ENCODE peak calls at places on chromosome 7, in six cellular contexts. U, Q, W, R, Y and T are unnamed samples.

GRCh38 chr7:108114117-108114841 is 15.9 kb downstream of the LAMB4 start:
- DNase-seq in U (no peak), R (no peak), Q (no peak), Y (no peak), W (no peak), T (no peak)

GRCh38 chr7:66627151-66627681 is 1.5 kb upstream of the KCTD7 start:
- DNase-seq in Y (no peak), U (no peak), Q (no peak), R (no peak), W (peak), T (no peak)

GRCh38 chr7:95874541-95875265 is 102.3 kb downstream of the DYNC1I1 start:
- DNase-seq in Y (no peak), U (no peak), Q (no peak), R (no peak), W (no peak), T (no peak)

GRCh38 chr7:69196593-69196992 is 401.7 kb upstream of the AUTS2 start:
- DNase-seq in R (no peak), U (no peak), Q (no peak), Y (no peak), W (no peak), T (no peak)

GRCh38 chr7:14419554-14419953 is 430.1 kb upstream of the ETV1 start:
- DNase-seq in R (no peak), W (peak), Q (no peak), Y (no peak), U (no peak), T (no peak)

GRCh38 chr7:75056476-75056875 is 17.1 kb downstream of the RCC1L start:
- DNase-seq in Y (no peak), Q (no peak), U (peak), R (no peak), W (peak), T (no peak)

GRCh38 chr7:149736478-149737360 is 36.7 kb downstream of the ZNF467 start:
- DNase-seq in Q (no peak), Y (peak), U (no peak), R (no peak), W (peak), T (no peak)

GRCh38 chr7:11213246-11213645 is 239.6 kb downstream of the PHF14 start:
- DNase-seq in Q (no peak), W (no peak), Y (no peak), U (no peak), R (no peak), T (no peak)

GRCh38 chr7:25303380-25304321 is 75.4 kb upstream of the NPVF start:
- DNase-seq in U (peak), Q (no peak), W (peak), R (no peak), Y (no peak), T (no peak)

GRCh38 chr7:154884348-154884920 is 118.5 kb downstream of the PAXIP1 start:
- DNase-seq in Y (no peak), R (no peak), Q (no peak), U (no peak), W (no peak), T (no peak)

GRCh38 chr7:48875300-48875916 is 48.9 kb upstream of the CDC14C start:
- DNase-seq in Y (no peak), W (peak), Q (peak), U (peak), R (peak), T (peak)

GRCh38 chr7:90298145-90299038 is 22.7 kb downstream of the FAM237B start:
- DNase-seq in U (peak), Y (no peak), R (no peak), Q (no peak), W (peak), T (peak)

GRCh38 chr7:65251851-65252620 is 121.6 kb upstream of the ZNF92 start:
- DNase-seq in W (peak), Q (peak), Y (peak), R (peak), U (peak), T (no peak)

GRCh38 chr7:16421333-16422099 is at the start of gene CRPPA:
- DNase-seq in Y (peak), W (peak), Q (peak), R (peak), U (peak), T (peak)

GRCh38 chr7:107933386-107934013 is 42.5 kb downstream of the DLD start:
- DNase-seq in W (no peak), U (no peak), R (no peak), Y (no peak), Q (no peak), T (no peak)

GRCh38 chr7:116218051-116218645 is 7.8 kb downstream of the TES start:
- DNase-seq in U (peak), R (no peak), Y (no peak), Q (no peak), W (peak), T (peak)

GRCh38 chr7:116953727-116954442 is 584 bp downstream of the ST7 start:
- DNase-seq in W (peak), U (peak), R (peak), Y (peak), Q (peak), T (peak)

GRCh38 chr7:22359156-22359697 is 2.3 kb upstream of the RAPGEF5 start:
- DNase-seq in Q (no peak), Y (no peak), U (no peak), R (no peak), W (no peak), T (no peak)

GRCh38 chr7:90910136-90910535 is 314.0 kb downstream of the CDK14 start:
- DNase-seq in Q (no peak), R (no peak), W (peak), U (no peak), Y (no peak), T (no peak)

GRCh38 chr7:47651355-47652317 is 69.7 kb upstream of the TNS3 start:
- DNase-seq in Q (no peak), Y (no peak), U (peak), R (no peak), W (peak), T (peak)

GRCh38 chr7:100655908-100656674 is at the start of gene ACTL6B:
- DNase-seq in Q (peak), R (peak), U (no peak), W (no peak), Y (no peak), T (no peak)

GRCh38 chr7:102198557-102198956 is 88.1 kb upstream of the SH2B2 start:
- DNase-seq in R (no peak), W (no peak), Q (no peak), Y (no peak), U (no peak), T (no peak)

DNA sequence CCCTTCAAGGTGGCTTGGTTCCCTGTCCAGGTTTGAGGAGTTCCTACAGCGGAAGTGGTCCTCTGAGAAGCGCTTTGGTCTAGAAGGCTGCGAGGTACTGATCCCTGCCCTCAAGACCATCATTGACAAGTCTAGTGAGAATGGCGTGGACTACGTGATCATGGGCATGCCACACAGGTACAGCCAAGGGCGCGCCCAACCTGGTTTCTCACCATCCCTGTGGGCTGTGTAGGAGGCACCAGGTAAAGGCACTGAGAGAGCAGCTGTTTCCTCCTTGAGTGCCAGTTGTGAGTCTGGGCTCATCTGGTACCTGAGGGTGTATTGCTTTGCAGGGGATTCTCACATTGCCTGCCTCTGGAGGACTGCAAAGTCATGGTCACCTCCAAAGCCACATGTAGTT is 68.0 kb downstream of the OGDH start:
- DNase-seq in Y (peak), W (no peak), Q (no peak), U (no peak), R (no peak), T (no peak)
- H3K27ac ChIP-seq in Y (no peak), W (no peak), Q (no peak), U (no peak), R (no peak), T (no peak)

DNA sequence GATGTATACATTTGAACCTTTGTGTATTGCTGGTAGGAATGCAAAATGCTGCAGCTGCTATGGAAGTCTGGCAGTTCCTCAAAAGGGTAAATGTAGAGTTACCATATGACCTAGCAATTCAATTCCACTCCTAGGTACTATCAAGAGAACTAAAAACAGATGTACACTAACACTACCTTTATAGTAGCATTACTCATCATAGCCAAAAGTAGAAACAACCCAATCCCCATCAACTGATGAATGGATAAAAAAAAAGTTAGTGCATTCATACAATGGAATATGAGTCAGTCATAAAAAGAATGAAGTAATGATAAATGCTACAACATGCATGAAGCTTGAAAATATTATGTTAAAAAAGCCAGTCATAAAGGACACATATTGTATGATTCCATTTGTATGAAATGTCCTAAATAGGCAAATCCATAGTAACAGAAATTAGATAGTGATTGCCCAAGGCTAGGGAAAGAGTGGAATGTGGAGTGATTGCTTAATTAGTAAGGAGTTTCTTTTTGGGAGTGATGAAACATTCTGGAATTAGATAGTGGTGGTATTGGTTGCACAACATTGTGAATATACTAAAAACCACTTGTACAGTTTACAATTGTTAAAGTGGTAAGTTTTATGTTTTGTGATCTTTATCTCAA is 96.4 kb upstream of the AOAH start:
- DNase-seq in U (peak), Y (no peak), W (peak), R (no peak), Q (no peak), T (peak)
- TF ChIP-seq CTCF in U (no peak), Y (no peak), W (no peak), R (no peak), Q (no peak), T (no peak)

DNA sequence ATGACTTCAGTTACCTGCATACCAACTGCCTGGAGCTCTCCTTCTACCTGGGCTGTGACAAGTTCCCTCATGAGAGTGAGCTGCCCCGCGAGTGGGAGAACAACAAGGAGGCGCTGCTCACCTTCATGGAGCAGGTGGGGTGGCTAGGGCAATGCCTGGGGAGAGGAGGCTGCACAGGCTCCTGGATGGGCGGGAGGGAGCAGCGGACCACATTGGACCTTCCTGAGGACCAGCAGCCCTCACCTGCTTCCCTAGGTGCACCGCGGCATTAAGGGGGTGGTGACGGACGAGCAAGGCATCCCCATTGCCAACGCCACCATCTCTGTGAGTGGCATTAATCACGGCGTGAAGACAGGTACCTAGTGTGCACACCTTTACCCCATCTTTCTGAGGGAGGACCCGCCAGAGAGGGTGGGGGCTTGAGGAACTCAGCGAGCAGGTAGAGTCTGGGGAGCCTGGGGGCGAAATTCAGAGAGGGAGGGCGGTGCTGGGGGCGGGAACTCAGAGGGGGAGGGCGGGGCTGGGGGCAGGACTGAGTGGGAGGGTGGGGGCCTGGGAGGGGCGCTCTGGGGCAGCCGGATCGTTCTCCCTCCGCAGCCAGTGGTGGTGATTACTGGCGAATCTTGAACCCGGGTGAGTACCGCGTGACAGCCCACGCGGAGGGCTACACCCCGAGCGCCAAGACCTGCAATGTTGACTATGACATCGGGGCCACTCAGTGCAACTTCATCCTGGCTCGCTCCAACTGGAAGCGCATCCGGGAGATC is 9.0 kb downstream of the AEBP1 start:
- DNase-seq in U (no peak), R (no peak), Y (peak), W (no peak), Q (no peak), T (no peak)
- H3K27ac ChIP-seq in U (no peak), R (no peak), Y (no peak), W (no peak), Q (no peak), T (no peak)

GRCh38 chr7:97381815-97382214 is 264.3 kb downstream of the SDHAF3 start:
- DNase-seq in Y (no peak), R (no peak), U (no peak), W (no peak), Q (no peak), T (no peak)
- TF ChIP-seq CTCF in Y (no peak), R (no peak), U (no peak), W (no peak), Q (no peak), T (no peak)

DNA sequence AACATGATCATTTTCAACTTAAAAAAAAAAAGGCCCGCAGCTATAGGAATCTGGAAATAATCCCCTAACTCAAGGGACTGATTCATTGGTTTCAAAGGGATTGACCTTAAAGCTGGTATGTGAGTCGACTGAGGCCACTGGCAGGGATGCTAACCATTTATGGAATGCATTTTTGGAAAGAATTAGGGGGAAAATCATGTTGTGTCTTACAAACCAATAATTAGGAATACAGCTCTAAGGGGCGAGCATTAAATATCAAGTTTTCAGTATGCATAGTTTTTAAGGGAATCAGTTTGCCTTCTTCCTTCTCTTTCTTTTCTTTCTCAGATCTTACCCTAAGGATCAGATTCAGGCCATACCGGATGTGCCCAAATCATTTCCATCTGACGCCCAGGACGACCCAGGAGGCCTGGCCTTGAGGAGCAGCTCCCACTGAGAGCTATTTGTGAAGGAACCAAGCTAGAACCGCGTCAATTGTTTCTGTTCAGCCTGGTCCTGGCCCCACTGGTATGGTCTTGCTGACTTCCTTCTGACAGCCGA is 48.7 kb downstream of the BPGM start:
- DNase-seq in Y (no peak), Q (no peak), U (peak), R (no peak), W (no peak), T (no peak)
- H3K27ac ChIP-seq in Y (peak), Q (no peak), U (peak), R (no peak), W (peak), T (no peak)

GRCh38 chr7:45581271-45581780 is 7.2 kb downstream of the ADCY1 start:
- DNase-seq in Y (peak), Q (no peak), U (no peak), W (no peak), R (no peak), T (no peak)

GRCh38 chr7:45579386-45579785 is 5.2 kb downstream of the ADCY1 start:
- DNase-seq in R (no peak), Y (peak), Q (no peak), W (no peak), U (no peak), T (no peak)

GRCh38 chr7:45578467-45578866 is 4.3 kb downstream of the ADCY1 start:
- DNase-seq in U (no peak), R (no peak), W (no peak), Y (peak), Q (no peak), T (no peak)

GRCh38 chr7:45582136-45582742 is 8.1 kb downstream of the ADCY1 start:
- DNase-seq in U (no peak), R (no peak), Y (peak), W (no peak), Q (no peak), T (no peak)

GRCh38 chr7:45580053-45580872 is 6.1 kb downstream of the ADCY1 start:
- DNase-seq in U (no peak), Q (no peak), W (no peak), R (no peak), Y (peak), T (no peak)
- TF ChIP-seq CTCF in U (peak), Q (no peak), W (peak), R (peak), Y (peak), T (peak)

DNA sequence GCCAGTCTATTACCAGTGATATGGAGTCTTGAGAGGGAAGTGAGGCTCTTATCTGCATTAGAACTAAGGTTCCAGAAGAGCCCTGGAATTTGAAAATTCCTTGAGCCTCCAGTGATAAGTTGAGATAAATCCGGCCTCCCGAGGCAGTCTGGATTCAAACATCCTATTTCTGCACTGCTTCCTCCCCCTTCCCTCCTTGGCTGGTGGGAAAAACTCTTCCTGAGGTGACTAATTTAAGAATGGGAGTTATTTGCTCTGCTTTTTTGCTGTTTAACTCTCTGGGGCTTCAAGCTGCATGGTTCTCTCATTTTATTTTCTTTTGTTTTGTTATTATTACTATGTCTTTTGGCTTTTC is 7.7 kb upstream of the SEPTIN7 start:
- DNase-seq in W (no peak), Q (no peak), R (no peak), Y (no peak), U (peak), T (no peak)
- H3K27ac ChIP-seq in W (no peak), Q (no peak), R (no peak), Y (peak), U (no peak), T (no peak)

GRCh38 chr7:30625283-30625682 is 30.6 kb downstream of the GARS1 start:
- DNase-seq in Q (no peak), Y (no peak), W (no peak), R (no peak), U (no peak), T (no peak)
- TF ChIP-seq CTCF in Q (no peak), Y (no peak), W (no peak), R (no peak), U (no peak), T (peak)

GRCh38 chr7:80147543-80148376 is 13.1 kb downstream of the GNAI1 start:
- DNase-seq in Q (no peak), W (peak), U (peak), R (no peak), Y (no peak), T (peak)
- H3K27ac ChIP-seq in Q (peak), W (peak), U (peak), R (no peak), Y (no peak), T (peak)

GRCh38 chr7:123537026-123537642 is 2.7 kb upstream of the IQUB start:
- DNase-seq in U (no peak), Y (no peak), Q (no peak), R (no peak), W (peak), T (no peak)
- TF ChIP-seq CTCF in U (peak), Y (peak), Q (peak), R (peak), W (peak), T (peak)